ENCODE peak calls at places on chromosomes 1 and 21, in seven cellular contexts. Q is esophagus squamous epithelium, O is uterus, F is ovary, W is GM23248, V is colonic mucosa, E is Peyer's patch. R is an unnamed sample.

GRCh38 chr1:95686217-95686616 is 452.2 kb downstream of the RWDD3 start:
- DNase-seq in Q (no peak), O (no peak), F (no peak), W (no peak), V (no peak), E (no peak), R (no peak)

GRCh38 chr21:20882462-20883415 is 115.5 kb upstream of the NCAM2 start:
- DNase-seq in Q (no peak), O (no peak), F (no peak), W (peak; percentile 20), V (peak; percentile 28), E (no peak), R (no peak)

GRCh38 chr1:8200317-8201115 is 117.4 kb upstream of the SLC45A1 start:
- DNase-seq in Q (no peak), O (no peak), F (no peak), W (no peak), V (no peak), E (no peak), R (no peak)

GRCh38 chr1:60488857-60489256 is 415.3 kb upstream of the C1orf87 start:
- DNase-seq in Q (no peak), O (no peak), F (no peak), W (no peak), V (no peak), E (no peak), R (no peak)

GRCh38 chr1:156804572-156805243 is 11.9 kb downstream of the SH2D2A start:
- DNase-seq in Q (no peak), O (no peak), F (no peak), W (peak; percentile 44), V (no peak), E (no peak), R (no peak)

GRCh38 chr1:227234998-227235405 is 83.3 kb downstream of the CDC42BPA start:
- DNase-seq in Q (no peak), O (no peak), F (no peak), W (peak; percentile 65), V (no peak), E (no peak), R (no peak)

GRCh38 chr1:235783148-235783776 is 83.4 kb downstream of the LYST start:
- DNase-seq in Q (no peak), O (no peak), F (no peak), W (peak; percentile 73), V (no peak), E (no peak), R (no peak)

GRCh38 chr1:26281971-26282693 is 2.2 kb downstream of the SH3BGRL3 start:
- DNase-seq in Q (no peak), O (no peak), F (peak; percentile 72), W (peak; percentile 54), V (peak; percentile 35), E (no peak), R (peak; percentile 56)

GRCh38 chr21:23968722-23969647 is 1638.3 kb downstream of the MRPL39 start:
- DNase-seq in Q (no peak), O (no peak), F (no peak), W (peak; percentile 0), V (peak; percentile 22), E (peak; percentile 87), R (no peak)

GRCh38 chr1:179637211-179637860 is 45.7 kb downstream of the TDRD5 start:
- DNase-seq in Q (no peak), O (no peak), F (no peak), W (no peak), V (no peak), E (no peak), R (no peak)

GRCh38 chr1:179630719-179631118 is 39.1 kb downstream of the TDRD5 start:
- DNase-seq in Q (no peak), O (no peak), F (no peak), W (no peak), V (no peak), E (no peak), R (no peak)

DNA sequence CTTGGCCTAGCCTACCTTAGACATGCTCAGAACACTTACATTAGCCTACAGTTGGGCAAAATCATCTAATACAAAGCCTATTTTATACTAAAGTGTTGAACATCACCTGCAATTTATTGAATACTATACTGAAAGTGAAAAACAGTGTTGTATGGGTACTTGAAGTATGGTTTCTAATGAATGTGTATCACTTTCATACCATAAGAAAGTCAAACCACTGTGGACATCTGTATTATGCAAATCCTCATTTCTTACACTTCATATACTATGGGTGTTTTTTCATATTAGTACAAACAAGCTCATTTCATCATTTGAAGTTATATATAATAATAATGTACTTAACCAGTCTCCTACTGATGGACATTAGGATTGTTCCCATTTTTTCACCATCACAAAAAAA is 41.2 kb downstream of the TDRD5 start:
- DNase-seq in Q (no peak), O (no peak), F (no peak), W (no peak), V (no peak), E (no peak), R (no peak)
- H3K9me3 ChIP-seq in Q (no peaks in the 10 kb centered on the region), O (no peaks in the 10 kb centered on the region), F (no peaks in the 10 kb centered on the region), W (no peaks in the 10 kb centered on the region), V (no peaks in the 10 kb centered on the region), E (no peaks in the 10 kb centered on the region), R (no peaks in the 10 kb centered on the region)

GRCh38 chr1:234722904-234723588 is 113.1 kb upstream of the IRF2BP2 start:
- DNase-seq in Q (peak; percentile 31), O (peak; percentile 78), F (peak; percentile 61), W (peak; percentile 97), V (peak; percentile 65), E (peak; percentile 82), R (peak; percentile 67)

GRCh38 chr1:234724517-234725176 is 114.7 kb upstream of the IRF2BP2 start:
- DNase-seq in Q (no peak), O (peak; percentile 84), F (peak; percentile 82), W (no peak), V (peak; percentile 80), E (peak; percentile 78), R (peak; percentile 75)

GRCh38 chr1:234721476-234722266 is 111.7 kb upstream of the IRF2BP2 start:
- DNase-seq in Q (no peak), O (peak; percentile 80), F (peak; percentile 74), W (peak; percentile 90), V (peak; percentile 57), E (no peak), R (peak; percentile 60)

GRCh38 chr1:234720709-234721436 is 110.9 kb upstream of the IRF2BP2 start:
- DNase-seq in Q (no peak), O (no peak), F (peak; percentile 43), W (peak; percentile 30), V (no peak), E (no peak), R (no peak)

DNA sequence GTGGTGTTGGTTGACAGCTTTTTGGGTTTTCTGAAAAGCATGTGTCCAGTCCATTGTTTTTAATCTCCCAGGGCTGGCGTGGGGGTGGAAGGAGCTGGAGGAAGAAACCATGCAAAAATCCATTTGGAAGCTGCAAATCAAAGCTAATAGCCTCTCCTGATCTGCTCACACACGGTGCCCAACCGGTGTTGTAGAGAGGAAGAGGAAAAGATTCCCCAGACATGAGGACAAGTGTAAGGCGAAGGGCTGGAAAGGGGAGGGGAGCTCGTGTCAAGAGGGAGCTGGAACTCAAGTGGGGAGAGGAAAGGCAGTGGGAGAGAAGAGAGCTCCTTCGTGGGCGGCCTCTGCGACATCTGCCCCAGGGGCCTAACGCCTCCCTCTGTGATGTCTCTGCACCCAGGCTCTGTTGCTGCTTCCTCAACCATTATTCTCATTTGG is 112.3 kb upstream of the IRF2BP2 start:
- DNase-seq in Q (no peak), O (peak; percentile 68), F (peak; percentile 53), W (no peak), V (no peak), E (no peak), R (no peak)
- H3K4me1 ChIP-seq in Q (peaks cover 97% of the 10 kb centered on the region), O (peaks cover 22% of the 10 kb centered on the region), F (peaks cover 54% of the 10 kb centered on the region), W (peaks cover 44% of the 10 kb centered on the region), V (peaks cover 46% of the 10 kb centered on the region), E (peaks cover 51% of the 10 kb centered on the region), R (peaks cover 96% of the 10 kb centered on the region)

GRCh38 chr21:8994640-8995511 is 1526.5 kb upstream of the TPTE start:
- DNase-seq in Q (no peak), O (no peak), F (no peak), W (no peak), V (no peak), E (no peak), R (no peak)

GRCh38 chr21:8992731-8993174 is 1528.6 kb upstream of the TPTE start:
- DNase-seq in Q (no peak), O (no peak), F (no peak), W (no peak), V (no peak), E (no peak), R (no peak)

GRCh38 chr21:8993943-8994639 is 1527.3 kb upstream of the TPTE start:
- DNase-seq in Q (no peak), O (no peak), F (no peak), W (no peak), V (no peak), E (no peak), R (no peak)

GRCh38 chr21:8991968-8992621 is 1529.3 kb upstream of the TPTE start:
- DNase-seq in Q (no peak), O (no peak), F (no peak), W (no peak), V (no peak), E (no peak), R (no peak)

GRCh38 chr21:8993284-8993942 is 1528.0 kb upstream of the TPTE start:
- DNase-seq in Q (no peak), O (no peak), F (no peak), W (no peak), V (no peak), E (no peak), R (no peak)
- H3K9me3 ChIP-seq in Q (no peaks in the 10 kb centered on the region), O (no peaks in the 10 kb centered on the region), F (peaks cover 4% of the 10 kb centered on the region), W (no peaks in the 10 kb centered on the region), V (no peaks in the 10 kb centered on the region), E (peaks cover 21% of the 10 kb centered on the region), R (peaks cover 14% of the 10 kb centered on the region)

DNA sequence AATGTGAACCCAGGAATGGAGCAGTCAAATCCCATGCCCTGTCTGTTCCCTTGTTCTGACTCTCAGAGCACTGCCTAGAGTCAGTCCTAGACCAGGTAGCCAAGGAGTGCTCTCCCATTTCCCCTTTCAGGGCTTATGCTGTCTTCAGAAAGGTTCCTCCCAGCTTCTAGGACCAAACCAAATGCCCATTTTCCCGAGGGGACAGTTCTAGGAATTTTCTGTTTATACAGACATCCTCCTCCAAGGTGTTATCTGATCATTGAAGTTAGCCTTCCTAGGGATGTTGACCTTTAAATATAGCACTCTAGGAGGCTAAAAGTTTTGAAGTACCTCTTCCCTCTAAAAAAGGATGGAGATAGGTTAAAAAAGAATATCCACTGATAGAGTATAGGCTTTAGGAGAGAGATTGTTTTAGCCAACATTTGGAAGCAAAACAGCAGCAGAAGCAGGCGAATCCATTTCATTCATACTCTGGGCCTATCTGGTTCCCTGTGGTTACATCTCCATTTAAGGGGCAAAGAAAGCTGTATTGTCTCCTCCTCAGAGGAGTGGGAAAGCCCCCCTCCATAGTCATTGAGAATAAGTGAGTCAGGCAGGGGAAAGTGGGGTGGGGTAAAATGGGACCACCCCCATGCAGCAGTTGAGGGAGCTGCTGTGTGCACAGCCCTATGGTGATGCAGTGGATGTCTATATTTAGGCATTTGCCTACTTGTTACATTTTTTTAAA is 126.5 kb downstream of the SPATA46 start:
- DNase-seq in Q (no peak), O (no peak), F (no peak), W (no peak), V (no peak), E (no peak), R (no peak)
- H3K4me1 ChIP-seq in Q (no peaks in the 10 kb centered on the region), O (no peaks in the 10 kb centered on the region), F (no peaks in the 10 kb centered on the region), W (no peaks in the 10 kb centered on the region), V (no peaks in the 10 kb centered on the region), E (no peaks in the 10 kb centered on the region), R (peaks cover 8% of the 10 kb centered on the region)

R was measured in left ventricle myocardium inferior.